ENCODE peak calls at places on chromosomes 7 and 10, in four cellular contexts. K is activated T-helper 1 cell treated with anti-CD3 and anti-CD28 coated beads, Interleukin-12 subunit alpha, Interleukin-12 subunit beta, Interleukin-2, Interleukin-4 antibody, amounts not matched to agents 30 ng/mL and 10 ng/mL and 1 ng/mL, durations not matched to agents 14 hours and 24 hours and 36 hours; O is neuronal stem cell; Z is pons. Y is an unnamed sample.

GRCh38 chr7:42315631-42316030 is 78.6 kb upstream of the GLI3 start:
- DNase-seq in O (no peak), Z (no peak), K (no peak), Y (peak; percentile 42)

GRCh38 chr7:86775203-86775602 is 131.5 kb downstream of the GRM3 start:
- DNase-seq in K (no peak), O (no peak), Z (no peak), Y (no peak)

GRCh38 chr7:88015309-88015708 is 81.3 kb downstream of the ADAM22 start:
- DNase-seq in O (no peak), K (no peak), Z (no peak), Y (no peak)

GRCh38 chr10:79111846-79112614 is 43.3 kb downstream of the ZMIZ1 start:
- DNase-seq in K (no peak), O (no peak), Z (no peak), Y (no peak)

GRCh38 chr10:132522521-132523411 is 14.8 kb upstream of the INPP5A start:
- DNase-seq in K (no peak), Z (no peak), O (no peak), Y (no peak)

GRCh38 chr10:123331438-123331837 is 177.2 kb downstream of the BUB3 start:
- DNase-seq in K (no peak), O (no peak), Z (peak; percentile 91), Y (no peak)

GRCh38 chr7:66952343-66953043 is 31.5 kb downstream of the TMEM248 start:
- DNase-seq in Z (no peak), O (no peak), K (no peak), Y (no peak)

GRCh38 chr10:132518572-132519381 is 18.8 kb upstream of the INPP5A start:
- DNase-seq in O (no peak), K (no peak), Z (no peak), Y (no peak)

GRCh38 chr10:32413513-32413912 is 32.4 kb upstream of the CCDC7 start:
- DNase-seq in K (no peak), Z (no peak), O (no peak), Y (no peak)

GRCh38 chr7:135527025-135527424 is 17.1 kb upstream of the CNOT4 start:
- DNase-seq in K (no peak), O (no peak), Z (no peak), Y (no peak)

GRCh38 chr7:48031111-48031510 is 2.2 kb upstream of the SUN3 start:
- DNase-seq in Z (no peak), O (no peak), K (no peak), Y (no peak)

GRCh38 chr10:79018591-79019011 is 50.2 kb upstream of the ZMIZ1 start:
- DNase-seq in Z (no peak), K (no peak), O (no peak), Y (no peak)

Y was measured in brain pericyte.